ENCODE peak calls at places on chromosomes 2 and 18, in eight cellular contexts. B, E, K, L, Z, A, V and W are unnamed samples.

GRCh38 chr2:240213476-240214391 is 73.3 kb upstream of the OTOS start:
- DNase-seq in A (peak; percentile 4), Z (peak; percentile 48), B (no peak), L (no peak), V (no peak), K (no peak), E (no peak), W (no peak)

GRCh38 chr18:22112215-22112614 is 57.2 kb upstream of the GATA6 start:
- DNase-seq in E (no peak), A (no peak), L (no peak), K (no peak), Z (no peak), B (no peak), V (no peak), W (no peak)

GRCh38 chr2:12176621-12177020 is 430.2 kb downstream of the LPIN1 start:
- DNase-seq in A (no peak), E (no peak), V (no peak), Z (no peak), L (no peak), B (no peak), K (no peak), W (no peak)

GRCh38 chr2:19801367-19802087 is 100.3 kb downstream of the TTC32 start:
- DNase-seq in E (no peak), Z (no peak), K (peak; percentile 96), B (peak; percentile 96), L (no peak), A (peak; percentile 22), V (peak; percentile 53), W (peak; percentile 97)

GRCh38 chr2:192159215-192159614 is 35.5 kb downstream of the TMEFF2 start:
- DNase-seq in A (no peak), E (no peak), L (no peak), V (no peak), Z (no peak), B (no peak), K (no peak), W (no peak)

GRCh38 chr2:96526101-96526591 is 10.4 kb upstream of the ARID5A start:
- DNase-seq in B (no peak), Z (no peak), K (no peak), V (no peak), A (no peak), E (no peak), L (no peak), W (no peak)

GRCh38 chr18:303578-303977 is 35.7 kb upstream of the THOC1 start:
- DNase-seq in B (no peak), K (no peak), L (no peak), A (no peak), V (no peak), E (no peak), Z (no peak), W (no peak)

GRCh38 chr2:132038179-132038882 is 123.4 kb downstream of the ANKRD30BL start:
- DNase-seq in K (peak; percentile 2), Z (no peak), E (no peak), B (no peak), L (peak; percentile 2), A (no peak), V (peak; percentile 23), W (no peak)

GRCh38 chr2:229843613-229844012 is 78.2 kb downstream of the TRIP12 start:
- DNase-seq in Z (no peak), V (no peak), K (no peak), B (no peak), L (no peak), E (no peak), A (no peak), W (no peak)

GRCh38 chr2:1744446-1745170 is at the start of gene PXDN:
- DNase-seq in K (peak; percentile 80), Z (peak; percentile 54), L (no peak), E (no peak), B (no peak), A (peak; percentile 11), V (no peak), W (peak; percentile 67)

GRCh38 chr2:16608661-16609643 is 56.7 kb downstream of the CYRIA start:
- DNase-seq in A (peak; percentile 81), B (peak; percentile 89), L (peak; percentile 86), E (peak; percentile 81), Z (peak; percentile 94), K (peak; percentile 85), V (peak; percentile 86), W (peak; percentile 73)

GRCh38 chr18:37258819-37259218 is 306.8 kb downstream of the CELF4 start:
- DNase-seq in A (no peak), Z (peak; percentile 22), V (no peak), B (no peak), L (no peak), K (no peak), E (no peak), W (no peak)

GRCh38 chr18:63299837-63300787 is 19.5 kb downstream of the BCL2 start:
- DNase-seq in E (peak; percentile 39), Z (no peak), B (peak; percentile 46), V (no peak), K (no peak), A (no peak), L (no peak), W (peak; percentile 45)

GRCh38 chr2:240611601-240612210 is 13.6 kb upstream of the GPR35 start:
- DNase-seq in K (no peak), A (no peak), V (peak; percentile 49), B (no peak), L (no peak), E (no peak), Z (no peak), W (no peak)

GRCh38 chr2:170779304-170779703 is 9.1 kb downstream of the ERICH2 start:
- DNase-seq in E (no peak), K (no peak), Z (no peak), L (no peak), V (no peak), B (no peak), A (no peak), W (no peak)

GRCh38 chr2:220165401-220165800 is 538.0 kb downstream of the SLC4A3 start:
- DNase-seq in A (peak; percentile 59), K (no peak), Z (no peak), E (no peak), L (no peak), B (no peak), V (no peak), W (no peak)

GRCh38 chr2:69917854-69918253 is 2.9 kb downstream of the MXD1 start:
- DNase-seq in Z (no peak), L (no peak), K (peak; percentile 93), E (no peak), V (no peak), B (peak; percentile 74), A (no peak), W (peak; percentile 85)

GRCh38 chr2:224941958-224942357 is 100.3 kb downstream of the DOCK10 start:
- DNase-seq in B (no peak), L (no peak), A (no peak), E (no peak), K (no peak), Z (no peak), V (no peak), W (no peak)

GRCh38 chr2:150409196-150409595 is 78.3 kb downstream of the RND3 start:
- DNase-seq in L (no peak), E (no peak), B (peak; percentile 5), K (no peak), V (no peak), Z (no peak), A (no peak), W (no peak)

GRCh38 chr2:216683846-216684245 is 11.5 kb downstream of the IGFBP5 start:
- DNase-seq in K (peak; percentile 98), E (no peak), L (no peak), V (no peak), B (peak; percentile 72), A (no peak), Z (no peak), W (peak; percentile 98)

GRCh38 chr2:109379507-109379906 is 234.3 kb downstream of the SEPTIN10 start:
- DNase-seq in A (no peak), E (no peak), Z (peak; percentile 21), L (no peak), V (no peak), B (no peak), K (no peak), W (no peak)

GRCh38 chr2:82740527-82740926 is 1718.6 kb downstream of the SUCLG1 start:
- DNase-seq in V (no peak), Z (no peak), L (no peak), A (no peak), E (no peak), B (no peak), K (no peak), W (no peak)

GRCh38 chr2:178448968-178449661 is 1.9 kb downstream of the PRKRA start:
- DNase-seq in A (no peak), L (no peak), K (peak; percentile 2), B (no peak), E (no peak), Z (no peak), V (no peak), W (no peak)
- H3K4me3 ChIP-seq in A (no peak overlapping the region), L (peak overlapping the region; percentile 90), K (peak overlapping the region; percentile 51), B (no peak overlapping the region), E (no peak overlapping the region), Z (peak overlapping the region; percentile 98), V (peak overlapping the region; percentile 77), W (no peak overlapping the region)

DNA sequence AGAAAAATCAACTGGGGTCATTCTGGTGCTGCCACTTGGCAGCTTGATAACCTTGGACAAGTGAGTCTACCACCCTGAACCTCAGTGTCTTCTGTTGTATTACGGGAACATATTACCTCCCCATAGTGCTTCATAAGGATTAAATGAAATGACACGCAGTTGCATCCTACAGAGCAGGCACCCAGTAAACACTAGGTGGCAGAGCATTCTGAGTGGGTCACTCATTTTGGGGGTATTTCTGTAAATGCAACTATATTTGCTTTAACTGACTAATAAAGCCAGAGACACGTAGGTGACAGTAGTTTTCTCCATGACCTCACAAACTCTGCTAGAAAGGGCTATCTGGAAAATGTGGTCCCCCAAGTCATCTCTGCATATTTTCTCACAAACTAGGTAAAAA is 4.7 kb downstream of the CD226 start:
- DNase-seq in L (no peak), E (no peak), A (no peak), B (no peak), V (no peak), Z (no peak), K (no peak), W (no peak)
- TF ChIP-seq CTCF in L (no peak), E (peak; percentile 15), A (no peak), B (peak; percentile 57), V (no peak), Z (no peak), K (peak; percentile 15), W (peak; percentile 14)

DNA sequence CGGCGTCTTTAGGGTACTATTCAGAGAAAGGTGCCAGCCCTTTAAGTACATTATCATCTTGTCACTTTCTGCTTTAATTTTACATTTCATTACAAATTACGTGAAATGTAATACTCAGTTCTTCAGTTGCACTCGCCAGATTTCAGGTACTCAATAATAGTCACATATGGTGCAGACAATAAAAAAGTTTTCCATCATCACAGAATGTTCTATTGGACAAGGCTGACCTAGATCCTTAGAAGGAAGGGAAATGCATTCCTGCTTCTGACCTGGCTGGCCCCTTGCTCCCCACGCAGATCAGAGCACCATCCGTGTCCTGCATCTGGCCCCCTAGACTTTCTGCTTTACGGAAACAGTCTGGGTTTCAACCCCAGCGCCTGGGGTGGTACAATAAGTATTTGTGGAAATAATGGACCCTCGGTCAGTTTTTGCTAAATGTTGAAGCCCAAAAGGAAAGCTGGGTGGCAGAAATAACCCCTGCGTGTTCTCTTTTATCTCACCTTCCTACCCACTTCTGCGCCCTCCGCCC is 681 bp upstream of the C2orf72 start:
- DNase-seq in A (no peak), K (no peak), V (no peak), E (no peak), Z (no peak), L (no peak), B (no peak), W (no peak)
- H3K4me3 ChIP-seq in A (no peak overlapping the region), K (no peak overlapping the region), V (no peak overlapping the region), E (no peak overlapping the region), Z (peak overlapping the region; percentile 44), L (no peak overlapping the region), B (no peak overlapping the region), W (no peak overlapping the region)

GRCh38 chr2:114201781-114202180 is 240.7 kb upstream of the DPP10 start:
- DNase-seq in Z (no peak), K (no peak), A (no peak), B (no peak), L (no peak), E (no peak), V (no peak), W (no peak)
- TF ChIP-seq CTCF in Z (no peak), K (no peak), A (no peak), B (no peak), L (no peak), E (no peak), V (no peak), W (no peak)